ENCODE peak calls at places on chromosomes 3 and 15, in four cellular contexts. H, O, Q and I are unnamed samples. For H3K4me1, the result is how much of the 10 kb centered on the place peaks cover.

GRCh38 chr15:69158201-69158842 is 2.1 kb upstream of the GLCE start:
- DNase-seq in O (no peak), Q (no peak), H (no peak), I (no peak)

GRCh38 chr3:49674491-49674983 is 386 bp downstream of the APEH start:
- DNase-seq in H (no peak), O (no peak), Q (no peak), I (no peak)

GRCh38 chr3:11757929-11758328 is 88.8 kb downstream of the TAMM41 start:
- DNase-seq in O (peak), Q (no peak), H (no peak), I (no peak)

GRCh38 chr3:55416381-55416821 is 70.7 kb downstream of the WNT5A start:
- DNase-seq in H (no peak), Q (no peak), O (no peak), I (no peak)

GRCh38 chr15:88089019-88089603 is 167.4 kb downstream of the NTRK3 start:
- DNase-seq in O (no peak), Q (no peak), H (no peak), I (no peak)

GRCh38 chr3:176159796-176160195 is 1037.5 kb downstream of the TBL1XR1 start:
- DNase-seq in Q (no peak), O (no peak), H (no peak), I (no peak)

GRCh38 chr3:179853176-179853575 is 183.6 kb downstream of the PEX5L start:
- DNase-seq in Q (no peak), O (no peak), H (no peak), I (no peak)

GRCh38 chr3:110015231-110015963 is 678.1 kb upstream of the DPPA4 start:
- DNase-seq in H (no peak), O (no peak), Q (no peak), I (no peak)

GRCh38 chr3:123110238-123110952 is 43.6 kb downstream of the PDIA5 start:
- DNase-seq in Q (no peak), H (no peak), O (no peak), I (no peak)

GRCh38 chr15:80479191-80479590 is 75.0 kb downstream of the ARNT2 start:
- DNase-seq in O (no peak), H (no peak), Q (no peak), I (no peak)
- H3K4me1 ChIP-seq in O (under half), H (under half), Q (under half), I (under half)

DNA sequence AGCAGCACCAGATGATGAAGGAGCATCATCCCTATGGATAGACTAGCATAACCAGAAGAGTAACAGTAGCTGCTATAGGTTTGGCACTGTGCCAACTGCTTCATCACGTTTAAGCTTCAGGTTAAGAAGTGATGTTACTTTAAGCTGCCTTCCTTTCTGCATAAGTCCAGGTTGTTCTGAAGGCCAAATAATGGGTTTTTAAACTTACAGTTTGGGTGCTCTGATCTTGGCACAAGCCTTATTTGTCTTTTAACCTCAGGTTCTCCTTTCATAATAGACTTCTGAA is 50.7 kb downstream of the CMSS1 start:
- DNase-seq in H (no peak), Q (no peak), O (no peak), I (no peak)
- H3K4me3 ChIP-seq in H (peak), Q (no peak), O (no peak), I (no peak)

DNA sequence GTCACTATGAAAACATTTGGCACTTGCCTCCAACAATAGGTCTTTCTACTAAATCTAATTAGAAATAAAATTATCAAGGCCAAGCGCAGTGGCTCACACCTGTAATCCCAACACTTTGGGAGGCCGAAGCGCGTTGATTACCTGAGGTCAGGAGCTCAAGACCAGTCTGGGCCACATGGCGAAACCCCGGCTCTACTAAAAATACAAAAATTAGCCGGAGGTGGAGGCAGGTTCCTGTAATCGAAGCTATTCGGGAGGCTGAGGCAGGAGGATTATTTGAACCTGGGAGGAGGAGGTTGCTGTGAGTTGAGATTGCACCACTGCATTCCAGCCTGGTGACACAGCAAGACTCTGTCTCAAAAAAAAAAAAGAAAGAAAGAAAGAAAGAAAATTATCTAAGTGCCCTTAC is 1.6 kb upstream of the PLD1 start:
- DNase-seq in Q (no peak), H (no peak), O (no peak), I (no peak)
- H3K27ac ChIP-seq in Q (peak), H (peak), O (no peak), I (no peak)

DNA sequence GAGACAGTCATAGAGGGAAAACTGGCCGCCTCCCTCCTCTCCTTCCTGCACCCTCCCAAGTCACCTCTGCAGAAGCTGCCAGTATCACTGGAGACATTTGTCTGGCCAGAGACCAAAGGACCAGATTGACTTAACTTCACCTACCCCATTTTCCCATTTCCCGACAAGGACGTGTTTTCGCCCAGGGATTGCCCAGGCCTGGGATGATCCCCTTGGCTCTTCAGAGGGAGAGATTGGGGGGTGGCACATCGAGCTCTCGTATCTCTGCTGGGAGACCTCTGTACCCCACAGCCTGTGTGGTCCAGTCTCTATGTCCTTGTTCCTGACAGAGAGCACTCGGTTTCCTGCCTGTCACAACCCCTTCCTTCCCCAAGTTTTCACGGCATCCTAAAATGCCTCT is 31.4 kb downstream of the RGMA start:
- DNase-seq in O (no peak), Q (no peak), H (no peak), I (no peak)
- H3K4me1 ChIP-seq in O (under half), Q (under half), H (half or more), I (under half)